ENCODE peak calls at places on chromosome 9, in nine cellular contexts. F, T, I, O, A, G, X, D and J are unnamed samples.

GRCh38 chr9:112751059-112751795 is 667 bp downstream of the SNX30 start:
- DNase-seq in F (peak), T (peak), I (peak), O (peak), A (peak), G (peak), X (peak), D (peak), J (peak)

GRCh38 chr9:698276-698675 is 143.2 kb upstream of the DMRT1 start:
- DNase-seq in F (no peak), T (no peak), I (no peak), O (no peak), A (no peak), G (no peak), X (peak), D (no peak), J (no peak)

GRCh38 chr9:27365977-27366376 is 69.0 kb upstream of the EQTN start:
- DNase-seq in F (no peak), T (peak), I (no peak), O (peak), A (no peak), G (peak), X (no peak), D (no peak), J (no peak)

GRCh38 chr9:137804908-137805356 is 72.7 kb upstream of the CACNA1B start:
- DNase-seq in F (no peak), T (no peak), I (no peak), O (no peak), A (no peak), G (no peak), X (no peak), D (no peak), J (no peak)

GRCh38 chr9:97855899-97856298 is 2.9 kb downstream of the FOXE1 start:
- DNase-seq in F (no peak), T (no peak), I (no peak), O (no peak), A (no peak), G (no peak), X (no peak), D (no peak), J (no peak)

GRCh38 chr9:6133346-6134063 is 82.1 kb upstream of the IL33 start:
- DNase-seq in F (no peak), T (no peak), I (no peak), O (peak), A (no peak), G (no peak), X (no peak), D (no peak), J (no peak)

GRCh38 chr9:88932766-88933165 is 58.5 kb upstream of the S1PR3 start:
- DNase-seq in F (no peak), T (no peak), I (no peak), O (no peak), A (no peak), G (no peak), X (no peak), D (peak), J (no peak)

GRCh38 chr9:10613413-10613812 is 611 bp upstream of the PTPRD start:
- DNase-seq in F (no peak), T (no peak), I (peak), O (no peak), A (no peak), G (no peak), X (no peak), D (no peak), J (no peak)

GRCh38 chr9:36858805-36859375 is 175.2 kb downstream of the PAX5 start:
- DNase-seq in F (no peak), T (no peak), I (peak), O (no peak), A (no peak), G (no peak), X (no peak), D (no peak), J (no peak)

GRCh38 chr9:4138180-4138579 is 161.7 kb downstream of the GLIS3 start:
- DNase-seq in F (no peak), T (no peak), I (no peak), O (no peak), A (no peak), G (no peak), X (no peak), D (no peak), J (no peak)